ENCODE peak calls at places on chromosomes 5 and 9, in seven cellular contexts. R is cardiac muscle cell, O is suprapubic skin, Q is Peyer's patch, G is colonic mucosa, H is spleen, A is WERI-Rb-1. K is an unnamed sample. For H3K27me3, the result is how much of the 10 kb centered on the place peaks cover.

GRCh38 chr5:10507575-10508024 is 56.3 kb upstream of the ANKRD33B start:
- DNase-seq in R (no peak), A (peak), O (no peak), Q (no peak), H (no peak), G (no peak), K (no peak)

GRCh38 chr5:74651710-74652109 is 11.2 kb upstream of the ENC1 start:
- DNase-seq in R (no peak), H (no peak), G (no peak), A (no peak), Q (no peak), O (no peak), K (no peak)

GRCh38 chr5:148778891-148779290 is 47.5 kb upstream of the ADRB2 start:
- DNase-seq in G (no peak), Q (no peak), O (no peak), A (no peak), R (no peak), H (no peak), K (no peak)

GRCh38 chr5:177491983-177492746 is 5.2 kb downstream of the PDLIM7 start:
- DNase-seq in H (no peak), Q (no peak), R (no peak), O (no peak), A (no peak), G (no peak), K (no peak)

GRCh38 chr9:124834586-124834985 is 18.7 kb upstream of the WDR38 start:
- DNase-seq in G (no peak), O (no peak), Q (no peak), H (no peak), A (no peak), R (no peak), K (peak)

GRCh38 chr5:67059747-67060490 is 136.7 kb downstream of the CD180 start:
- DNase-seq in G (no peak), H (no peak), R (peak), A (no peak), O (no peak), Q (no peak), K (no peak)

GRCh38 chr5:157539623-157540022 is 36.0 kb downstream of the ADAM19 start:
- DNase-seq in R (no peak), O (no peak), A (no peak), Q (no peak), H (no peak), G (no peak), K (no peak)

GRCh38 chr5:33690736-33691135 is 201.1 kb downstream of the ADAMTS12 start:
- DNase-seq in O (no peak), Q (no peak), R (peak), A (no peak), G (no peak), H (no peak), K (no peak)

GRCh38 chr5:107743357-107744000 is 72.7 kb upstream of the EFNA5 start:
- DNase-seq in A (no peak), Q (no peak), R (no peak), H (no peak), O (no peak), G (no peak), K (no peak)

GRCh38 chr5:140322751-140323731 is 20.1 kb upstream of the PFDN1 start:
- DNase-seq in G (no peak), O (no peak), Q (no peak), A (no peak), R (peak), H (no peak), K (peak)

GRCh38 chr5:36664762-36665161 is 58.4 kb downstream of the SLC1A3 start:
- DNase-seq in G (no peak), O (no peak), Q (no peak), R (no peak), A (no peak), H (no peak), K (peak)

GRCh38 chr9:132136151-132136892 is 25.5 kb upstream of the NTNG2 start:
- DNase-seq in O (no peak), A (no peak), R (no peak), G (no peak), Q (no peak), H (peak), K (no peak)

GRCh38 chr5:61809651-61810050 is 477.6 kb downstream of the ZSWIM6 start:
- DNase-seq in A (no peak), H (no peak), Q (no peak), O (no peak), G (no peak), R (no peak), K (no peak)

GRCh38 chr9:92292338-92293074 is 991 bp downstream of the IARS1 start:
- DNase-seq in G (no peak), O (no peak), A (no peak), Q (no peak), R (no peak), H (no peak), K (no peak)

GRCh38 chr9:37760416-37761165 is 7.0 kb downstream of the TRMT10B start:
- DNase-seq in R (peak), G (no peak), A (no peak), Q (no peak), O (no peak), H (no peak), K (no peak)

GRCh38 chr9:69136781-69137180 is 37.3 kb upstream of the TJP2 start:
- DNase-seq in H (no peak), O (peak), G (no peak), A (no peak), Q (no peak), R (no peak), K (peak)

GRCh38 chr9:35051069-35051967 is 21.1 kb downstream of the VCP start:
- DNase-seq in H (no peak), G (peak), R (peak), O (no peak), A (peak), Q (peak), K (peak)

GRCh38 chr5:43019615-43020293 is 20.4 kb downstream of the ANXA2R start:
- DNase-seq in R (peak), G (peak), A (peak), H (peak), Q (peak), O (no peak), K (peak)

GRCh38 chr9:96209407-96210031 is 92.5 kb downstream of the HSD17B3 start:
- DNase-seq in G (no peak), A (no peak), R (peak), H (no peak), O (no peak), Q (no peak), K (no peak)

GRCh38 chr9:33162721-33163311 is 4.3 kb downstream of the B4GALT1 start:
- DNase-seq in R (peak), A (no peak), G (peak), O (peak), Q (no peak), H (no peak), K (no peak)

GRCh38 chr9:116232425-116233159 is 79.0 kb downstream of the PAPPA start:
- DNase-seq in G (no peak), Q (no peak), H (no peak), A (no peak), R (peak), O (no peak), K (no peak)

DNA sequence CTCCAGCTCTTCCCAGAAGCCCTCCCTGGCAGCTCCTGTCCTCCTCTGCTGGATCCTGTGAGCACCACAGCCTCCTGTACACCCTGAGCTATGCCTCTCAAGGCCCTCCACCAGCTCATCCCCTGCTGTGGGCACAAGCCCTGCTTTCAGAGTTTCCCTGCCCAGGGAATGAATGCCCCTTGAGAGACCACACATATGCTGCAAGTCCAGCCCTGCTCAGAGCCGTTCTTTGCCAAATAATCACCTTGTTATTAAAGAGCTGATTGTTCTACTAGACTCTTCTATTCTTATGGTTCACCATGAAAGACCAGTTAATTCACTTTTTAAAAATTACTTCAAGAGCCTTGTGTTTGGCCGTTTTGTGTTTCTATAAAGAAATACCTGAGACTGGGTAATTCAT is 121.5 kb downstream of the MVB12B start:
- DNase-seq in H (peak), Q (no peak), R (no peak), G (no peak), O (no peak), A (no peak), K (no peak)
- H3K27ac ChIP-seq in H (no peak), Q (no peak), R (no peak), G (no peak), O (no peak), A (no peak), K (no peak)

GRCh38 chr5:137072376-137073174 is 426.6 kb downstream of the SPOCK1 start:
- DNase-seq in O (no peak), H (no peak), A (no peak), Q (no peak), G (no peak), R (peak), K (no peak)
- H3K4me3 ChIP-seq in O (no peak), H (no peak), A (no peak), Q (no peak), G (no peak), R (no peak), K (no peak)

DNA sequence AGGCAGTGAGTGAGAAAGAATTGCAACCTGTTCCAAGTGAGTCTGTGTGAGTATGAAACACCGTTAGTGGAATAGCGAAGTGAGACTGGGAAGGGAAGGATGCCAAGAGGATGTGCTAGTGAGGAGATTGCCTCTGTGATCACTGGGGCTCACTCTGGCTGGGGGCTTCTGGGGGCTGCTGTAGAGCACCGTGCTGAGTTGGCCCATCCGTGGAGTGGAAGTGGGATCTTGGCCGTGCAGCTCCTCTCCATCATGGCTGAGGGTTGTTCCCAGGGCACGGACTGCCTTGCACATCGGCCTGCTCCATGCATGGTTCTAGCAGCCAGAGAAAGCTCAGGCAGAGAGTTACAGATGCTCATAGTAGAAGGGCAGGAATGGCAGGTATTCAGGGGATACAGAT is 236.1 kb downstream of the AGTPBP1 start:
- DNase-seq in R (no peak), O (no peak), H (no peak), G (no peak), A (no peak), Q (no peak), K (no peak)
- H3K27me3 ChIP-seq in R (under half), O (under half), H (under half), G (under half), A (under half), Q (under half), K (under half)

DNA sequence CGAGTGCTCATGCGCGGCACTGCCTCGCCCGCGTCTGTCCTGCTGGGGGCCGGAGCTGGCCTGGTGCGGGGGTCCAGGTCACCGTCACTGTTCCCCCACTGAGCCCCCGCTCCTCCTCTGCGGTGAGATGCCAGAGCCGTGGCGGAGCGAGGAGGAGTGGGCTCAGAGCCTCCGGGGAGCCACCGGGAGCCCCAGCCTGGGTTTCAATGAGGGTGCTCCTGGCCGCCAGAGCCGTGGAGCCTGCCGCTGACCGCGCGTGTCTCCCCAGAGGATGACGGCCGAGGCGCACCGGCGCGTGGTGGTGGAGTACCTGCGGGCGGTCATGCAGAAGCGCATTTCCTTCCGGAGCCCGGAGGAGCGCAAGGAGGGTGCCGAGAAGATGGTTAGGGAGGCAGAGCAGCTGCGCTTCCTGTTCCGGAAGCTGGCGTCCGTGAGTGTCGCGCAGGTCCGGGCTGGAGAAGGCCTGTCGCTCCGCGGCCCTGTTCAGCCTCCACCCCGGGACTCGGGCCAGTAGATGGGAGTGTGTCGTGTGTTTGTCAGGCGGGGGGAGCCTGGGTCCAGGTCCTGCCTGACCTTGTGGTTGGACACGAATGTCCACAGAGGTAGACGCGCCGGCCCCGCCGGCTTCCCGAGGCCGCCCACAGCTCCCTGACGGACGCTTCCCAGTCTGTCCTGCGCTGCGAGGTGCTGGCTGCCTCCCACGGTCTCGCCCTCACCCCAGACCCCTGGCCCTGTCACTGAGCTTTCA is 22.0 kb downstream of the EXOC3 start:
- DNase-seq in G (no peak), O (peak), A (peak), H (peak), Q (no peak), R (no peak), K (peak)
- H3K27ac ChIP-seq in G (no peak), O (peak), A (no peak), H (no peak), Q (no peak), R (no peak), K (no peak)

GRCh38 chr9:137642892-137643291 is 24.1 kb downstream of the EHMT1 start:
- DNase-seq in G (no peak), A (no peak), R (no peak), Q (no peak), H (peak), O (no peak), K (no peak)

GRCh38 chr9:137638680-137639079 is 19.9 kb downstream of the EHMT1 start:
- DNase-seq in Q (no peak), R (no peak), A (no peak), O (no peak), H (peak), G (no peak), K (no peak)

GRCh38 chr9:137642118-137642601 is 23.4 kb downstream of the EHMT1 start:
- DNase-seq in A (no peak), O (no peak), G (no peak), Q (no peak), H (peak), R (no peak), K (no peak)

GRCh38 chr9:137640862-137641261 is 22.1 kb downstream of the EHMT1 start:
- DNase-seq in H (no peak), Q (no peak), G (no peak), A (no peak), O (no peak), R (no peak), K (no peak)

DNA sequence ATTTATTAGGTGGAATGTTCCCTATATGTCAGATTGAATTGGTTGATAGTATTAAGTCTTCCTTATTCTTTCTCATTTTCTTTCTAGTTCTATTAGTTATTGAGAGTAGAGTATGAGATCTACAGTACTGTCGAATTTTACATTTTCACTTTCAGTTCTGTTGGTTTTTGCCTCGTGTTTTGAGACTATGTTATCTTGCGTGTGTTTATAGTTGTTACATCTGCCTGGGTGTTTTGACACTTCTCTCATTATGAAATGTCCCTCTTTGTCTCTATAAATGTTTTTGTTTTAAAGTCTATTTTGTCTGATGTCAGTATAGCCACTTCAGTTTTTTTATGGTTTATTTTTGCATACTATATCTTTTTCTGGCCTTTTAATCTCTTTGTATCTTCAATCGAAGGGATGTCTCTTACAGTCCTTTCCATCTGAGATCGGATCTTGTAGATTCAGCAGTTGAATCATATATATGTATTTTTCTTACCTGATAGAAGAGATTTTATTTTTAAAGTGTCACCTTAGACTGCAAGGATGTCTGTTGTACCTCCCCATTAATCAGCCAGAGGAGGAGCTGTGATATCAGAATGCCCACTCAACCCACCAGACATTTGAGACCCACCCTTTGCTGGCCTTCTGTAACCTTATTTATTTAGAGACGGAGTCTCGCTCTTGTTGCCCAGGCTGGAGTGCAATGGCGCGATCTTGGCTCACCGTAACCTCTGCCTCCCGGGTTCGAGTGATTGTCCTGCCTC is 20.7 kb downstream of the EHMT1 start:
- DNase-seq in R (peak), G (no peak), A (no peak), Q (no peak), O (no peak), H (no peak), K (no peak)
- H3K4me3 ChIP-seq in R (no peak), G (no peak), A (no peak), Q (peak), O (no peak), H (no peak), K (no peak)

GRCh38 chr5:1037123-1037670 is 28.6 kb downstream of the NKD2 start:
- DNase-seq in Q (no peak), G (no peak), H (no peak), R (no peak), O (peak), A (no peak), K (no peak)
- H3K27me3 ChIP-seq in Q (under half), G (under half), H (under half), R (under half), O (under half), A (under half), K (under half)

GRCh38 chr5:132499440-132500243 is 9.1 kb upstream of the IRF1 start:
- DNase-seq in R (no peak), H (no peak), G (peak), O (no peak), Q (no peak), A (no peak), K (peak)

GRCh38 chr5:132498686-132499271 is 8.2 kb upstream of the IRF1 start:
- DNase-seq in Q (no peak), H (no peak), O (no peak), R (no peak), A (no peak), G (peak), K (no peak)

GRCh38 chr5:132496631-132497487 is 6.3 kb upstream of the IRF1 start:
- DNase-seq in G (peak), A (no peak), O (peak), Q (peak), H (peak), R (peak), K (peak)

GRCh38 chr5:132497488-132497997 is 7.0 kb upstream of the IRF1 start:
- DNase-seq in H (peak), G (peak), O (no peak), A (no peak), R (peak), Q (peak), K (peak)

GRCh38 chr5:132498152-132498551 is 7.6 kb upstream of the IRF1 start:
- DNase-seq in H (peak), R (peak), Q (no peak), A (no peak), O (no peak), G (peak), K (no peak)
- H3K27ac ChIP-seq in H (peak), R (no peak), Q (peak), A (no peak), O (peak), G (peak), K (no peak)

GRCh38 chr5:5179597-5179996 is 39.5 kb downstream of the ADAMTS16 start:
- DNase-seq in O (no peak), R (no peak), H (no peak), Q (no peak), A (no peak), G (no peak), K (peak)

GRCh38 chr5:5183933-5184332 is 43.8 kb downstream of the ADAMTS16 start:
- DNase-seq in A (no peak), Q (no peak), G (no peak), H (no peak), R (no peak), O (no peak), K (peak)

GRCh38 chr5:5182508-5183191 is 42.5 kb downstream of the ADAMTS16 start:
- DNase-seq in H (no peak), Q (no peak), G (no peak), A (no peak), O (no peak), R (no peak), K (no peak)

GRCh38 chr5:5183192-5183699 is 43.1 kb downstream of the ADAMTS16 start:
- DNase-seq in H (no peak), Q (no peak), A (no peak), G (no peak), O (no peak), R (no peak), K (peak)

GRCh38 chr5:5181650-5182324 is 41.7 kb downstream of the ADAMTS16 start:
- DNase-seq in O (peak), G (no peak), A (no peak), H (no peak), Q (no peak), R (no peak), K (peak)
- H3K4me3 ChIP-seq in O (no peak), G (no peak), A (no peak), H (no peak), Q (no peak), R (no peak), K (no peak)

DNA sequence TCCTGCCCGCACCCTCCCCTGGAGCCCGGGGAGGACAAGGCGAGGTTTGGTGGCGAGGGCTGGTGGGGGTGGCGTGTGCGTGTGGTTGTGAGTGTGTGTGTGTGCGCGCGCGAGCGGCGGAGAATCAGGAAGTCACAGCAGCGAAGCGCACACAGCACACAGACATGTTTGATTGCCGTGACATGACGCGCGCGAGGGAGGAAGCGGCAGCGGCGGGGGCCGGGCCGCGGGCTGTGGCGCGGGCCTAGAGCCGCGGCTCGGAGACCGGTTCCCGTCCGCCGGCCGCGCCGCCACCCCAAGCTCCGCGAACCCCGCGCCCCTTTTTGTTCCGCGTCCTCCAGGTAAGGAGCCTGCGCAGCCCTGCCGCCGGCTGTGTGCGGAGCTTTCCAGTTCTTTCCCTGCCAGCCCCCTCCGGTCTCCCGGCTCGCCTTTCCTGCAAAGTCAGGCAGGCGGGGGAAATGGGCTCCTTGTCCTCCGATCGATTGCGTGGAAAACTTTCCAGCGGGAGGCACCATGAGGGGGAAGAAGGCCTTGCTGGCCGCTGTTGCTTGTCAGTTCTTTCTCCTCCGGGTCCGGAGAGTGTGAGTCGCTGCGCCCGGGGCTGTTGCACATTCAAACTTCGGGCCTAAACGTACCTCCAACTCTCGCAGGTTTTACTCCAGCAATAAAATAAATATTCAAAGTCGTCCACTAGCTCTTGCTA is 2.5 kb downstream of the SMARCA2 start:
- DNase-seq in R (peak), A (peak), G (peak), Q (peak), O (peak), H (peak), K (peak)
- H3K27me3 ChIP-seq in R (under half), A (under half), G (under half), Q (under half), O (under half), H (under half), K (half or more)